ENCODE peak calls at places on chromosomes 12 and 14, in seven cellular contexts. L is neuronal stem cell, C is IMR-90, G is mesenchymal stem cell, K is H1, P is H9, V is trophoblast cell. T is an unnamed sample.

GRCh38 chr12:84315926-84316325 is 596.7 kb downstream of the SLC6A15 start:
- DNase-seq in P (no peak), C (no peak), L (no peak), G (no peak), K (no peak), V (no peak), T (no peak)

GRCh38 chr12:90841336-90841735 is 113.6 kb downstream of the CCER1 start:
- DNase-seq in P (no peak), L (no peak), V (no peak), G (no peak), C (no peak), K (no peak), T (no peak)

GRCh38 chr14:102117852-102118251 is 21.8 kb upstream of the WDR20 start:
- DNase-seq in V (no peak), G (no peak), L (no peak), P (no peak), K (no peak), C (no peak), T (no peak)

GRCh38 chr12:98297557-98297956 is 217.8 kb upstream of the TMPO start:
- DNase-seq in K (no peak), C (no peak), G (no peak), P (no peak), L (no peak), V (no peak), T (no peak)

GRCh38 chr12:80257920-80258319 is 158.6 kb downstream of the OTOGL start:
- DNase-seq in K (no peak), G (no peak), P (no peak), L (no peak), V (no peak), C (no peak), T (no peak)

GRCh38 chr12:47207005-47207717 is 127.4 kb upstream of the AMIGO2 start:
- DNase-seq in K (no peak), L (no peak), C (no peak), P (no peak), V (no peak), G (no peak), T (peak)

GRCh38 chr14:71166434-71166833 is 259.2 kb downstream of the PCNX1 start:
- DNase-seq in P (no peak), L (no peak), K (no peak), V (peak), C (peak), G (no peak), T (no peak)

GRCh38 chr14:100669011-100669412 is 57.7 kb upstream of the DLK1 start:
- DNase-seq in V (no peak), L (no peak), K (no peak), G (no peak), P (no peak), C (no peak), T (no peak)

GRCh38 chr12:131366261-131366871 is 344.5 kb upstream of the SFSWAP start:
- DNase-seq in V (no peak), L (no peak), C (no peak), G (no peak), K (no peak), P (peak), T (no peak)

GRCh38 chr14:52641745-52642144 is 53.6 kb downstream of the ERO1A start:
- DNase-seq in G (no peak), C (peak), K (no peak), V (no peak), L (no peak), P (no peak), T (no peak)

GRCh38 chr12:2013111-2013510 is 8.9 kb upstream of the DCP1B start:
- DNase-seq in V (no peak), K (no peak), G (peak), L (no peak), C (peak), P (no peak), T (no peak)

GRCh38 chr14:30558675-30559555 is at the start of gene G2E3:
- DNase-seq in G (peak), K (peak), P (peak), C (peak), L (peak), V (peak), T (peak)

GRCh38 chr14:64812412-64812811 is 67.3 kb downstream of the SPTB start:
- DNase-seq in V (peak), K (no peak), L (no peak), P (peak), G (no peak), C (no peak), T (peak)

GRCh38 chr14:50768693-50769092 is 62.3 kb downstream of the NIN start:
- DNase-seq in P (no peak), C (peak), G (peak), L (no peak), K (no peak), V (no peak), T (no peak)

GRCh38 chr14:20614038-20614840 is 23.1 kb upstream of the RNASE12 start:
- DNase-seq in L (no peak), V (peak), C (no peak), K (no peak), G (no peak), P (peak), T (no peak)

GRCh38 chr12:26791328-26791791 is 41.6 kb downstream of the ITPR2 start:
- DNase-seq in L (no peak), K (no peak), C (peak), P (no peak), G (peak), V (no peak), T (no peak)

GRCh38 chr12:69059465-69060457 is 126.8 kb upstream of the CPM start:
- DNase-seq in P (no peak), K (no peak), C (peak), G (peak), L (no peak), V (peak), T (peak)

GRCh38 chr12:52924764-52925716 is 20.2 kb upstream of the KRT8 start:
- DNase-seq in G (peak), P (peak), K (no peak), V (peak), C (peak), L (no peak), T (peak)

GRCh38 chr12:116551952-116552749 is 7.0 kb upstream of the MAP1LC3B2 start:
- DNase-seq in K (no peak), P (no peak), G (peak), C (peak), L (no peak), V (peak), T (no peak)

GRCh38 chr14:58121530-58122186 is 30.4 kb downstream of the ARMH4 start:
- DNase-seq in P (no peak), V (no peak), G (no peak), K (no peak), C (no peak), L (no peak), T (no peak)

GRCh38 chr12:95624544-95624943 is 73.3 kb upstream of the USP44 start:
- DNase-seq in C (peak), L (peak), V (peak), P (no peak), G (no peak), K (no peak), T (no peak)

GRCh38 chr14:90846511-90846910 is 30.3 kb upstream of the TTC7B start:
- DNase-seq in C (peak), P (no peak), V (no peak), L (no peak), K (no peak), G (peak), T (no peak)

GRCh38 chr12:52687527-52688385 is 7.5 kb upstream of the KRT1 start:
- DNase-seq in G (no peak), P (no peak), K (no peak), V (peak), L (no peak), C (no peak), T (no peak)

GRCh38 chr12:106760184-106760531 is 14.3 kb upstream of the RIC8B start:
- DNase-seq in P (peak), C (peak), K (peak), V (no peak), G (peak), L (no peak), T (peak)

GRCh38 chr12:106757623-106758348 is 16.7 kb upstream of the RIC8B start:
- DNase-seq in C (no peak), P (no peak), G (no peak), L (no peak), V (no peak), K (no peak), T (no peak)

GRCh38 chr12:106759526-106760183 is 14.8 kb upstream of the RIC8B start:
- DNase-seq in L (no peak), K (no peak), V (no peak), C (no peak), G (no peak), P (no peak), T (no peak)

GRCh38 chr12:106754331-106754730 is 20.2 kb upstream of the RIC8B start:
- DNase-seq in P (no peak), V (no peak), C (no peak), L (no peak), G (no peak), K (no peak), T (no peak)

DNA sequence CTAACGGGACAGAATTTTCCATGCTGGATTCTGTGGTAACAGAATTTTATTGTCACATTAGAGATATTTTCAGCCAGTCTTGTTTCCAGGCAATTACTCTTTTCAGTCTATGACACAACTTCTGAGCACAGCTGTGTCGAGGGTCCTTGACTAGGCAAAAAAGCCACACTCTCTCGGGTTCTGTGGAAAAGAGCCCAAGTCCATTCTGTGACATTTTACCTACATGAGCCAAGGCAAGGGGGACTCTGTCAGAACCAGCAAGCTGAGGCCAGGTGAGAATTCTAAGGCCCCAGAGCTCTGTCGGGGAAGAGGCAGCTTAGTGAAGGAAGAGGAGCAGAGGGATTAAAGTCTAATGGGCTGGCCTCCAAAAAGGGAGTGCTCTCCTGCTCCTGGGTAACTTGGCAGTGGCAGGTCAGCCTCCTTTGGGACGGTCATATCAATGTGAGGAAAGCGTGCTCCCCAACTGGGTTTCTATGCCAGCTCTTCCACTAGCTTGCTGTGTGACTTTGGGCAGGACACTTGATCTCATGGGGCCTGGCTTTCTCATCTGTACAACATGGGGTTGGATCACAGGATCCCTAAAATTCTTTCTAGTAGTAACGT is 16.0 kb upstream of the RIC8B start:
- DNase-seq in G (no peak), C (no peak), P (no peak), L (no peak), V (no peak), K (no peak), T (no peak)
- H4K8ac ChIP-seq in G (no peak), C (no peak), P (no peak), L (no peak), V (no peak), K (no peak), T (no peak)

GRCh38 chr12:4292266-4293063 is 18.9 kb downstream of the CCND2 start:
- DNase-seq in P (no peak), L (no peak), C (no peak), K (no peak), V (no peak), G (no peak), T (no peak)
- H2BK120ac ChIP-seq in P (no peak), L (no peak), C (no peak), K (no peak), V (no peak), G (no peak), T (no peak)

DNA sequence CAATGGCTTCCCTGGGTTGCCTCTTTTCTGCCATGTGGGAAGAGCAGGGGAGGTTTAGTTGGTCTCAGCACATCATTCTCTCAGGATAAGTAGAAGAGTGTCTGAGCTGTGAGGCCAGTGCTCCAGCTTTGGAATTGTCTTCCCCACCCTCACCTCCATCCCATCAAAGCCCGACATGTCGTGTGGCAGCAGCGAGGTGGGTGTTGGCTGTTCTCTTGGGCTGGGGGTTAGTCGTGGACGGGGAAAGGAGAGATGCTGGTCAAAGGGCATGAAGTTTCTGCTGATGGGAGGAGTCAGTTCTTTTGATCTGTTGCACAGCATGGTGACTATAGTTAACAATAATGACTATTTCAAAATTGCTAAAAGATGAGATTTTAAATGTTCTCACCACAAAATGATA is 404.2 kb downstream of the TMEM121 start:
- DNase-seq in K (no peak), V (no peak), L (no peak), P (no peak), G (no peak), C (no peak), T (no peak)
- H3K9ac ChIP-seq in K (no peak), V (no peak), L (no peak), P (no peak), G (no peak), C (no peak), T (no peak)

DNA sequence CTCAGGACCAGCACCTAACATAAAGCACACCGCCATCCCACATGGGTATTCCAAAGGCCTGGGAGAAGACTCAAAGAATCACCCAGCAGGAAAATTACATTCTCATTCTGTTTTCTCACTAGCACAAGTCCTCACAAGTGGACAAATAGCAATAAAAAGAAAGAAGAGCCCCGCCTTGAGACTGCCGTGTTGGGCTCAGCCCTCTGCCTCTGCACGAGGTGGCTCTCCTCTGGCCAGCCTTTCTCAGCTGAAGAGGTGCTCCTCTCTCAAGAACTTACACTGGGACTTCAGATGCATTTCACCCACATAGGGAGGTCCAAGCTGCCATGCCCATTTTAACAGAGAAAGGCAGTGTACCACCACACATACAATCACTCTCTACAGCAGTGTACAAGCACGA is 207.4 kb downstream of the SPTSSA start:
- DNase-seq in K (no peak), V (peak), P (no peak), L (no peak), C (no peak), G (no peak), T (no peak)
- H4K8ac ChIP-seq in K (no peak), V (no peak), P (no peak), L (no peak), C (no peak), G (no peak), T (no peak)

DNA sequence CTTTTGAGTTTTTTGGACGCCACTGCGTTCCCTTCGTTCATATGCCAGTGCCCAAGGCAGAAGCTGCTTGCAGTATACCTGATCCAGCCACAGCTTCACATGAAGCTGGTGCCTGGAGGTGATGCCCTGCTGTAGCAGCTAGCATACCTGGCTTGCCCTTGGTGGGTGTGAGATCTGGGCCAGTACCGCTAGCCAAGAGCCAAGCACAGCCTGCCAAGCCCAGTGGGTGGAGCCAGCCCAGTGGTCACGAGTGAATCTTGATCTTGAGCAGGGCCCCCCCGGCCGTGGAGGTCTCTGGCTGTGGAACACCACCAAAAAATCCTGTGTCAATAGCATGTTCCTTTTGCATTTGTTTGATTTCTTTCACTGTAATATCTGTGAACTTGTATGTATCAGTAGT is 7.3 kb upstream of the M6PR start:
- DNase-seq in V (no peak), P (peak), L (no peak), K (no peak), C (no peak), G (no peak), T (no peak)
- H2BK120ac ChIP-seq in V (no peak), P (no peak), L (no peak), K (no peak), C (no peak), G (no peak), T (no peak)

DNA sequence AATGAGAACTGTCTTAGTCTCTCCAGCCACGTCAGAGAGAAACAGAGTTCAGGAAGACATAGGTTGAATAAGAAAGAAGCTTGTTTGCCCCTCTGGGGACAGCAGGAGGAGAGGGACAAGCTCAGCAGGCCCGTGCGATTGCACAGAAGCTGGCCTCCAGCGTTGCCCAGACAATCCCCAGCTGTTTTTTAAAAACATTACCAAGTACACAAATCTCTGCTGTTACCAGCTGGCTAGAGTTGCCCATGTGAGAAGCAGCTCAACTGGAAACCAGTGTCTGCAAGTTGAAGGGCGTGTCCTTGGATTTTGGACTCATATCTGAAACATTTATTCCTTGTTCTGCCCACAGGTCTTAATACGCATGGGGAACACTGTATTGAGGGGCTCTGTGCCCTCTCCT is 232.5 kb downstream of the EFCAB11 start:
- DNase-seq in V (peak), K (no peak), C (no peak), L (no peak), P (no peak), G (peak), T (no peak)
- H3K9ac ChIP-seq in V (no peak), K (no peak), C (no peak), L (no peak), P (no peak), G (peak), T (no peak)

T was measured in mesendoderm.